ENCODE peak calls at places on chromosomes 1 and 21, in four cellular contexts. One of them, this sample, is unnamed.

GRCh38 chr1:22808846-22809501 is 98.3 kb downstream of the EPHB2 start:
- DNase-seq in fibroblast of lung: peak; percentile 93
- DNase-seq in stimulated activated CD8-positive, alpha-beta memory T cell treated with anti-CD3 and anti-CD28 coated beads, Interleukin-4, amount 100 ng/mL, for 1 hour: no peak
- DNase-seq in fibroblast of mammary gland: peak; percentile 94
- DNase-seq in this sample: no peak

GRCh38 chr21:44010429-44010828 is 1.7 kb upstream of the TRAPPC10 start:
- DNase-seq in fibroblast of lung: no peak
- DNase-seq in stimulated activated CD8-positive, alpha-beta memory T cell treated with anti-CD3 and anti-CD28 coated beads, Interleukin-4, amount 100 ng/mL, for 1 hour: no peak
- DNase-seq in fibroblast of mammary gland: no peak
- DNase-seq in this sample: no peak

GRCh38 chr1:153025797-153026196 is 5.2 kb upstream of the SPRR1B start:
- DNase-seq in fibroblast of lung: no peak
- DNase-seq in stimulated activated CD8-positive, alpha-beta memory T cell treated with anti-CD3 and anti-CD28 coated beads, Interleukin-4, amount 100 ng/mL, for 1 hour: no peak
- DNase-seq in fibroblast of mammary gland: no peak
- DNase-seq in this sample: no peak

GRCh38 chr1:29057700-29058099 is 66.0 kb downstream of the TMEM200B start:
- DNase-seq in fibroblast of lung: peak; percentile 15
- DNase-seq in stimulated activated CD8-positive, alpha-beta memory T cell treated with anti-CD3 and anti-CD28 coated beads, Interleukin-4, amount 100 ng/mL, for 1 hour: no peak
- DNase-seq in fibroblast of mammary gland: no peak
- DNase-seq in this sample: no peak

GRCh38 chr1:203135636-203136305 is 8.2 kb downstream of the ADORA1 start:
- DNase-seq in fibroblast of lung: no peak
- DNase-seq in stimulated activated CD8-positive, alpha-beta memory T cell treated with anti-CD3 and anti-CD28 coated beads, Interleukin-4, amount 100 ng/mL, for 1 hour: no peak
- DNase-seq in fibroblast of mammary gland: no peak
- DNase-seq in this sample: no peak

GRCh38 chr1:198681831-198682756 is 43.3 kb downstream of the PTPRC start:
- DNase-seq in fibroblast of lung: peak; percentile 96
- DNase-seq in stimulated activated CD8-positive, alpha-beta memory T cell treated with anti-CD3 and anti-CD28 coated beads, Interleukin-4, amount 100 ng/mL, for 1 hour: peak; percentile 66
- DNase-seq in fibroblast of mammary gland: peak; percentile 86
- DNase-seq in this sample: peak; percentile 97

GRCh38 chr1:161706116-161706482 is 930 bp upstream of the FCRLA start:
- DNase-seq in fibroblast of lung: no peak
- DNase-seq in stimulated activated CD8-positive, alpha-beta memory T cell treated with anti-CD3 and anti-CD28 coated beads, Interleukin-4, amount 100 ng/mL, for 1 hour: no peak
- DNase-seq in fibroblast of mammary gland: peak; percentile 88
- DNase-seq in this sample: no peak

GRCh38 chr1:32618673-32619221 is 31.6 kb downstream of the ZBTB8OS start:
- DNase-seq in fibroblast of lung: peak; percentile 9
- DNase-seq in stimulated activated CD8-positive, alpha-beta memory T cell treated with anti-CD3 and anti-CD28 coated beads, Interleukin-4, amount 100 ng/mL, for 1 hour: no peak
- DNase-seq in fibroblast of mammary gland: peak; percentile 24
- DNase-seq in this sample: no peak

GRCh38 chr1:64686828-64687724 is 57.8 kb upstream of the RAVER2 start:
- DNase-seq in fibroblast of lung: peak; percentile 69
- DNase-seq in stimulated activated CD8-positive, alpha-beta memory T cell treated with anti-CD3 and anti-CD28 coated beads, Interleukin-4, amount 100 ng/mL, for 1 hour: no peak
- DNase-seq in fibroblast of mammary gland: peak; percentile 70
- DNase-seq in this sample: peak; percentile 55